ENCODE peak calls at places on chromosomes 1 and 21, in five cellular contexts. M is CD4-positive, alpha-beta memory T cell; I is aorta; V is Peyer's patch; U is neuronal stem cell. Z is an unnamed sample.

GRCh38 chr1:46180082-46180616 is 3.9 kb upstream of the P3R3URF start:
- DNase-seq in M (no peak), I (peak), V (no peak), U (no peak), Z (peak)

GRCh38 chr1:227895828-227896685 is 51.7 kb downstream of the WNT9A start:
- DNase-seq in M (no peak), I (peak), V (peak), U (no peak), Z (no peak)

GRCh38 chr1:22473952-22474351 is 22.3 kb downstream of the ZBTB40 start:
- DNase-seq in M (no peak), I (no peak), V (no peak), U (no peak), Z (no peak)

GRCh38 chr1:213397638-213398037 is 346.6 kb downstream of the RPS6KC1 start:
- DNase-seq in M (no peak), I (no peak), V (no peak), U (no peak), Z (no peak)

GRCh38 chr1:7549277-7549676 is 221.8 kb upstream of the VAMP3 start:
- DNase-seq in M (no peak), I (peak), V (no peak), U (no peak), Z (no peak)

GRCh38 chr1:155324717-155325595 is 4.3 kb downstream of the RUSC1 start:
- DNase-seq in M (no peak), I (peak), V (peak), U (no peak), Z (peak)

GRCh38 chr1:25562101-25562927 is 18.9 kb downstream of the LDLRAP1 start:
- DNase-seq in M (peak), I (no peak), V (peak), U (no peak), Z (peak)

GRCh38 chr1:93427656-93428055 is 20.3 kb upstream of the FNBP1L start:
- DNase-seq in M (no peak), I (no peak), V (no peak), U (no peak), Z (no peak)

GRCh38 chr1:34867421-34867820 is 7.9 kb upstream of the SMIM12 start:
- DNase-seq in M (no peak), I (no peak), V (no peak), U (no peak), Z (no peak)

GRCh38 chr1:205440476-205441317 is 15.1 kb downstream of the BLACAT1 start:
- DNase-seq in M (peak), I (no peak), V (peak), U (no peak), Z (peak)

GRCh38 chr1:86441581-86441980 is 17.6 kb downstream of the CLCA2 start:
- DNase-seq in M (peak), I (no peak), V (no peak), U (no peak), Z (no peak)

GRCh38 chr1:160107512-160107911 is 8.0 kb upstream of the ATP1A2 start:
- DNase-seq in M (no peak), I (no peak), V (no peak), U (no peak), Z (no peak)

GRCh38 chr1:23018661-23019093 is 591 bp upstream of the KDM1A start:
- DNase-seq in M (no peak), I (no peak), V (no peak), U (no peak), Z (no peak)

GRCh38 chr1:19064906-19065450 is 108.5 kb upstream of the IFFO2 start:
- DNase-seq in M (no peak), I (no peak), V (no peak), U (no peak), Z (no peak)

GRCh38 chr1:15523104-15523921 is 702 bp downstream of the CASP9 start:
- DNase-seq in M (no peak), I (peak), V (no peak), U (no peak), Z (peak)

GRCh38 chr1:231628207-231628876 is 1.8 kb downstream of the DISC1 start:
- DNase-seq in M (no peak), I (no peak), V (peak), U (no peak), Z (no peak)

GRCh38 chr1:201724039-201724759 is 104.8 kb upstream of the IPO9 start:
- DNase-seq in M (no peak), I (no peak), V (no peak), U (no peak), Z (no peak)

GRCh38 chr1:221897312-221897711 is 155.4 kb upstream of the DUSP10 start:
- DNase-seq in M (no peak), I (no peak), V (no peak), U (no peak), Z (no peak)

GRCh38 chr1:238895911-238896310 is 490.5 kb upstream of the CHRM3 start:
- DNase-seq in M (no peak), I (no peak), V (no peak), U (no peak), Z (no peak)

GRCh38 chr1:61140778-61141177 is 58.4 kb downstream of the NFIA start:
- DNase-seq in M (no peak), I (no peak), V (no peak), U (no peak), Z (no peak)

GRCh38 chr1:30183895-30184294 is 539.5 kb downstream of the MATN1 start:
- DNase-seq in M (no peak), I (no peak), V (no peak), U (no peak), Z (no peak)

GRCh38 chr21:14259669-14260458 is 43.9 kb downstream of the RBM11 start:
- DNase-seq in M (peak), I (no peak), V (no peak), U (peak), Z (peak)

GRCh38 chr1:6260961-6261614 is at the start of gene GPR153:
- DNase-seq in M (peak), I (no peak), V (peak), U (no peak), Z (no peak)

GRCh38 chr1:185966487-185966886 is 232.3 kb downstream of the HMCN1 start:
- DNase-seq in M (no peak), I (no peak), V (no peak), U (no peak), Z (no peak)

GRCh38 chr1:226891846-226892533 is 21.6 kb downstream of the PSEN2 start:
- DNase-seq in M (no peak), I (peak), V (no peak), U (no peak), Z (no peak)

GRCh38 chr1:43280683-43281082 is 4.7 kb downstream of the C1orf210 start:
- DNase-seq in M (no peak), I (peak), V (no peak), U (no peak), Z (no peak)

GRCh38 chr1:181159451-181160151 is 71.1 kb downstream of the IER5 start:
- DNase-seq in M (peak), I (no peak), V (no peak), U (no peak), Z (no peak)

GRCh38 chr1:26828352-26829093 is 2.0 kb downstream of the ZDHHC18 start:
- DNase-seq in M (no peak), I (no peak), V (peak), U (no peak), Z (peak)

GRCh38 chr1:63004868-63005267 is 220.9 kb downstream of the ATG4C start:
- DNase-seq in M (no peak), I (no peak), V (no peak), U (no peak), Z (no peak)

GRCh38 chr1:40352126-40352525 is 21.4 kb upstream of the SMAP2 start:
- DNase-seq in M (no peak), I (no peak), V (no peak), U (no peak), Z (peak)

GRCh38 chr1:20511518-20512428 is 3.8 kb upstream of the MUL1 start:
- DNase-seq in M (no peak), I (peak), V (no peak), U (no peak), Z (peak)

GRCh38 chr1:7538033-7538432 is 233.1 kb upstream of the VAMP3 start:
- DNase-seq in M (no peak), I (peak), V (no peak), U (no peak), Z (no peak)

GRCh38 chr1:19167140-19167539 is 42.9 kb downstream of the UBR4 start:
- DNase-seq in M (no peak), I (no peak), V (no peak), U (no peak), Z (no peak)

GRCh38 chr1:15386128-15386824 is 23.4 kb upstream of the EFHD2 start:
- DNase-seq in M (no peak), I (no peak), V (no peak), U (no peak), Z (no peak)

GRCh38 chr21:45551316-45551715 is 9.1 kb upstream of the SLC19A1 start:
- DNase-seq in M (no peak), I (peak), V (peak), U (no peak), Z (no peak)
- H3K4me3 ChIP-seq in M (no peak), I (no peak), V (peak), U (no peak), Z (no peak)

GRCh38 chr1:11784256-11784992 is 21.3 kb downstream of the MTHFR start:
- DNase-seq in M (no peak), I (peak), V (no peak), U (no peak), Z (peak)
- H3K4me3 ChIP-seq in M (no peak), I (no peak), V (peak), U (peak), Z (peak)

DNA sequence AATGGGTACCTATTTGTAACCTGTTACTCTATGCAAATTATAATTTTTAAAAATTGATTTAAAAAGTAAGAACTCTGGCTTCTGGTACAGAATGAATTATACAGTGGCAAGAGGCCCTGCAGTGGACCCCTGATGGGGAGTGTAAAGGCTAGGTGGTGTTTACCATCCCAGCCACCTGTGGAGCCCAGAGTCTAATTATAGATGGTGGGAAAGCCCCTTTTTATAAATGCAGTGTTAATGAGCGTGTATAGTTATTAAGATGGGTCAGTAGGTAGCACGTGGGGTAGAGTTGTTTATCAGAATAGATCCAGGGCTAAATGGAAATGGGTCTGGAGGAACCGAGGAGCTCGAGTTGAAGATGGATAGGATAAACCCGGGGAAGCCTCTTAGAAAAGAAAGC is 13.9 kb upstream of the PRELP start:
- DNase-seq in M (no peak), I (no peak), V (no peak), U (no peak), Z (peak)
- H3K4me3 ChIP-seq in M (no peak), I (no peak), V (no peak), U (no peak), Z (peak)

GRCh38 chr1:66489972-66490601 is 43.9 kb upstream of the SGIP1 start:
- DNase-seq in M (no peak), I (no peak), V (no peak), U (no peak), Z (no peak)
- H3K4me3 ChIP-seq in M (no peak), I (no peak), V (no peak), U (no peak), Z (no peak)

DNA sequence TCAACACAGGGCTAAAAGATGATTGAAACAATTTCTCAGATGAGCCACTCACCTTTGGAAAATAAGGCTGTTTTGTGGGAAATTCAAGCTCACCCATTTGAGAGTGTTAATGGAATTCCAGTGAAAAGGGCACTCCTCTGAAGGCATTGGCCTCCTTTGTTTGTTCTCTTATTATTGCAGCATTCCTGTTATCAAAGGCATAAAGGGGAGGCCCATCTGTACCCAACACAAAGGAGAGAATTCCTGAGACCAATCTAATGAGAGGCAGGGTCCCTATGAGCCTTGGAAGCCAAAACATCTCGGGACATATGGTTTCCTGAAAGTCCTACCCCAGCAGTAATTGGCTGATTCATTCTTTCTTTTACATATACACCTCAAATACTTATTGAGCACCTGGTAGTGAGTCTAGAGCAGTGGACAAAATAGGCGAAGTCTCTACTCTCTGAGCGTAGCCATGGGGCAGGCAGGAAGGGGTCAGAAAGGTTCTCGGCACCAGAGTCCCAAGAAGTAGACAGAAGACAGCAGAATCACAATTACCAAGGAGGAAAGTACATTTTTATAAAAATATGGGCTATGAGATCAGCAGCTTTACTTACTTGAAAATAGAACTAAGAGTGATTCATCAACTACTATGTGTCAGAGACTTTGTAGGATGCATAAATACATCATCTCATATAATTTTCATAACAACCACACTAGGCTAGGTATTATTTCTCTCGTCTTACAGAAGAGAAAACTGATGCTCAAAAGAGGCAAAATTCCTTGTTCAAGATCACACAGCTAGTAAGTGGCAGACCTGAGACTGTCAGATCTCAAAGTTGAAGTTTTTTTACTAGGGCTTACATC is 218.7 kb downstream of the DAB1 start:
- DNase-seq in M (no peak), I (no peak), V (no peak), U (peak), Z (no peak)
- H3K4me3 ChIP-seq in M (no peak), I (no peak), V (no peak), U (no peak), Z (no peak)

DNA sequence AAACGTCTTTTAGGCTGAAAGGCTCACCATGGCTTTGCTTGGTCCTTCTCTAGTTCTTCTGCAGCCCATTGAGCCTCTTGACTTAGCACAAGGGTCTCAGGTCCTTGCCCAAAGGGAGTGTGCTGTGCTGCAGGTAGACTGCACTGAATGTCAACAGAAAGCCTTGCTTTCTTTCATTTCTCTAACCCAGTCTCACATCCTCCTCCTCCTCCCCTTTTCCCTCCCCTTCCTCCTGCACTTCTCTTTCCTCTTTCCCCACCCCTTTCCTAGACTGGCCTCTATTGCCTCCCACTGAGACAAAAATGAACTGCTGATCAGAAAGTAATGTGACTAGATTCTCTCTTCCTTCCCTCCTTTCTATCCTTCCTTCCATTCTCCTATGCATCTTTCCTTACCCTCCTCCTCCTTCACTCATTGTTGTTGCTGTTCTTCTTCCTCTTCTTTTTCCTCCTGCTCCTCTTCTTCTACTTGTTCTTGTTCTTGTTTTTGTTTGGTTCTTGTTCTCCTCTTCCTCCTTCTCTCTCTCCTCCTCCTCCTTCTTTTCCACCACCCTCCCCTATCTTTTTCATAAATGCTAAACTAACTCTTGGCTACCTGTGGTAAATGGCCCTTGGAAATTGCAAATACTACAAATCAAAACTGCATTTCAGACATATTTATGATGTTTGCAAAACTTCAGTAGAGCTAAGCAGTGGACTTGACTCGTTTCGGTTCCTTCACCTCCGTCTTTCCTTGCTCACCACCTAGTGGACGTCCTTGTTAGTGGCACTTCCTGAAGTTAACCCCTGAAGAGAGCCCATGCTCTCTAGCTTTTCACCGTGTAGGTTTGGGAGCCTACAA is at the start of gene SELL:
- DNase-seq in M (peak), I (no peak), V (peak), U (peak), Z (peak)
- H3K4me3 ChIP-seq in M (peak), I (peak), V (peak), U (no peak), Z (peak)